ENCODE peak calls at places on chromosome 6, in five cellular contexts. I is ovary; H is HepG2; K is naive thymus-derived CD4-positive, alpha-beta T cell; A is CD4-positive, CD25-positive, alpha-beta regulatory T cell. E is an unnamed sample. For H3K27me3, the result is how much of the 10 kb centered on the place peaks cover.

GRCh38 chr6:33453361-33454008 is 891 bp upstream of the ZBTB9 start:
- DNase-seq in I (no peak), H (no peak), K (no peak), A (no peak), E (no peak)

GRCh38 chr6:91781946-91782345 is 1195.1 kb upstream of the MAP3K7 start:
- DNase-seq in I (no peak), H (no peak), K (no peak), A (no peak), E (no peak)

GRCh38 chr6:36147294-36147693 is 17.0 kb downstream of the MAPK13 start:
- DNase-seq in I (no peak), H (no peak), K (no peak), A (no peak), E (no peak)

GRCh38 chr6:164148789-164149188 is 734.3 kb downstream of the QKI start:
- DNase-seq in I (no peak), H (no peak), K (no peak), A (no peak), E (no peak)

GRCh38 chr6:107533415-107534059 is 43.6 kb downstream of the SOBP start:
- DNase-seq in I (no peak), H (no peak), K (no peak), A (no peak), E (no peak)

GRCh38 chr6:37680668-37681067 is 17.0 kb downstream of the MDGA1 start:
- DNase-seq in I (no peak), H (no peak), K (no peak), A (no peak), E (no peak)

GRCh38 chr6:112337209-112337638 is 9.9 kb upstream of the RFPL4B start:
- DNase-seq in I (peak), H (peak), K (no peak), A (no peak), E (no peak)

GRCh38 chr6:26361544-26361943 is 3.5 kb upstream of the BTN3A2 start:
- DNase-seq in I (no peak), H (no peak), K (no peak), A (no peak), E (no peak)

GRCh38 chr6:12151433-12151820 is 138.7 kb upstream of the EDN1 start:
- DNase-seq in I (no peak), H (no peak), K (no peak), A (no peak), E (no peak)

GRCh38 chr6:112029045-112029822 is 24.7 kb upstream of the CCN6 start:
- DNase-seq in I (peak), H (peak), K (peak), A (peak), E (peak)

GRCh38 chr6:56505861-56506260 is 136.8 kb downstream of the DST start:
- DNase-seq in I (no peak), H (no peak), K (no peak), A (no peak), E (no peak)

GRCh38 chr6:53464942-53465460 is 79.9 kb downstream of the GCLC start:
- DNase-seq in I (no peak), H (no peak), K (no peak), A (no peak), E (no peak)

GRCh38 chr6:122268394-122268793 is 131.1 kb upstream of the HSF2 start:
- DNase-seq in I (no peak), H (no peak), K (no peak), A (no peak), E (no peak)

GRCh38 chr6:110874880-110875547 is 429 bp downstream of the AMD1 start:
- DNase-seq in I (peak), H (no peak), K (no peak), A (peak), E (no peak)

GRCh38 chr6:165308926-165309731 is at the start of gene C6orf118:
- DNase-seq in I (peak), H (no peak), K (no peak), A (no peak), E (no peak)

GRCh38 chr6:100343678-100344077 is 121.0 kb downstream of the SIM1 start:
- DNase-seq in I (no peak), H (no peak), K (no peak), A (no peak), E (no peak)

GRCh38 chr6:56230976-56231566 is 16.3 kb downstream of the COL21A1 start:
- DNase-seq in I (no peak), H (no peak), K (no peak), A (no peak), E (no peak)

GRCh38 chr6:167560673-167561569 is 236.0 kb downstream of the TTLL2 start:
- DNase-seq in I (no peak), H (no peak), K (no peak), A (no peak), E (no peak)

GRCh38 chr6:56023829-56024228 is 148.4 kb upstream of the BMP5 start:
- DNase-seq in I (no peak), H (no peak), K (no peak), A (no peak), E (no peak)

GRCh38 chr6:170111816-170112582 is 178.9 kb downstream of the DLL1 start:
- DNase-seq in I (no peak), H (no peak), K (no peak), A (no peak), E (no peak)

GRCh38 chr6:84522135-84522535 is 242.3 kb downstream of the TBX18 start:
- DNase-seq in I (no peak), H (no peak), K (no peak), A (no peak), E (no peak)

GRCh38 chr6:99432877-99433276 is 7.8 kb upstream of the PNISR start:
- DNase-seq in I (no peak), H (peak), K (no peak), A (no peak), E (no peak)

GRCh38 chr6:88982720-88983119 is 19.3 kb upstream of the RNGTT start:
- DNase-seq in I (peak), H (peak), K (peak), A (no peak), E (no peak)

GRCh38 chr6:139325003-139325600 is 33.3 kb upstream of the TXLNB start:
- DNase-seq in I (no peak), H (no peak), K (no peak), A (no peak), E (no peak)

DNA sequence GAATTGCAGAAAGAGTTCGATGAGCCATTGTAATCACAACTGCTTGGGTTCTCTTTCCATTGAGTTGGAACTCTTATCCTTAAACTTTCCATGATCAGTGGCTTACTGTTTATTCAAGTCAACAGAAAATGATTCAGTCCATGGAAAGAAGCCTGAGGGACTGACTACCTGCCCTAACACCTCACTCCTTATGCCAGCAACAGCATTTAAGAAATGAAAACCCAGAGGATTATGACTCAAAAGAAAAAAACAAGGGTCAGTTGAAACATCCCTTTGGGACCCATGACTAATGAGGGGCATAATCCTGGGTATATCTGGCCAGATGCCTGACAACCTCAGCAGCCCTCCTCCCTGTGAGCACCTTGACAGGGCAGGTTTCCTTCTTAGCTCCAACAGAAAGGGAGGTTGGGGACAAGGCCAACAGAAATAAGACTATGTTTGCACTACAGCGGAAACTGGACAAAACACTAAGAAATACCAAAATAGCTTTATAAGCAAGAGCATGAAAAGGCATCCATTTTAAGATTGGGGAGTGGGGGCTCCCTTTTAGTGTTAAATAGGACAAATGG is 106.7 kb downstream of the MAP3K5 start:
- DNase-seq in I (no peak), H (no peak), K (no peak), A (no peak), E (no peak)
- H3K27ac ChIP-seq in I (peak), H (no peak), K (no peak), A (no peak), E (no peak)

GRCh38 chr6:90296346-90297123 is at the start of gene BACH2:
- DNase-seq in I (peak), H (peak), K (peak), A (peak), E (peak)
- H3K27me3 ChIP-seq in I (under half), H (half or more), K (under half), A (under half), E (under half)

DNA sequence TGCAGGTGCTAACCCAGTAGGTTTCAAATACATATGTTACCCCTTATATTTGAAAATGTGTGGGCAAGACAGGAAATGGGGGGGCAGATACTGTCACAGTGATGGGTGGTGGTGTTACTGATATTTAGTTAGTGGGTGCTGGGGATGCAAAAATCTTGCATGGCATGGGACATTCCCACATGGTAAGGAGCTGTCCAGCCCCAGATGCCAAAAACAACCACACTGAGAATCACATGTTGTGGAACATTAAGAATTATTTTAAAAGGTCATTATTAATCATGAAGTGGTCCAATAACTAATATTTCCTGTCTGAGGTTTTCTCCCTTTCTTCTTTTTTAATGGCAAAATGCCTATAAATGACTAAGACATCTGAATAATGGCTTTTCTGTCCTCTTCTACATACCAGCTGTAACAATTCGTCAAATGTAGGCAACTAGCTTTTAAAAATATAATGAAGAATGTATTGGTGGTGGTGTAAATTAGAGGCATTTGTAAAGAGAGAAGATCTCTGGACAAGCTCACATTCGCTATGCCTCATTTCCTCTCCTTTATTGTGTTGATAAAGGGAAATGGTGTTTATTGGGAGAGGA is 57.3 kb upstream of the SLC35B3 start:
- DNase-seq in I (no peak), H (no peak), K (no peak), A (no peak), E (no peak)
- H3K27ac ChIP-seq in I (no peak), H (no peak), K (no peak), A (no peak), E (no peak)

GRCh38 chr6:132713355-132714134 is at the start of gene VNN1:
- DNase-seq in I (no peak), H (no peak), K (no peak), A (no peak), E (no peak)

GRCh38 chr6:132708771-132709170 is 5.1 kb downstream of the VNN1 start:
- DNase-seq in I (no peak), H (no peak), K (no peak), A (no peak), E (no peak)

GRCh38 chr6:132714160-132714559 is 305 bp upstream of the VNN1 start:
- DNase-seq in I (no peak), H (no peak), K (no peak), A (no peak), E (no peak)

GRCh38 chr6:132715204-132715603 is 1.3 kb upstream of the VNN1 start:
- DNase-seq in I (peak), H (peak), K (no peak), A (no peak), E (no peak)

DNA sequence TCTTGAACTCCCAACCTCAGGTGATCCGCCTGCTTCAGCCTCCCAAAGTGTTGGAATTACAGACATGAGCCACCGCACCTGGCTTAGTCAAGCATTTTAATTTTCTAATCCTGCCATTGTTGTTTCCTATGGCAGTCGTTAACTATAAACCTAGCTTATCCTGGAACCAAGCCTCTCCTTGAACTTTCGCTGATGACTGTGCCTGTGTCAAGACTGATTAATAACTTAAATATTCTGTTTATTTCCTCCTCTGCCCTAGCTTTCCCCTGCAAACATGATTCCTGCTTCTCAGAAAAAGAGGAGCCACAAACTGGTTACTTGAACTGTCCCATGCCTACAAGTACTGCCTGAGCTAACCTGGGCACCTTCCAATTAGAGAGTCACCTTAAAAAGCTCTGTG is 1.5 kb downstream of the VNN1 start:
- DNase-seq in I (no peak), H (no peak), K (no peak), A (no peak), E (no peak)
- H3K27me3 ChIP-seq in I (under half), H (under half), K (under half), A (under half), E (under half)

DNA sequence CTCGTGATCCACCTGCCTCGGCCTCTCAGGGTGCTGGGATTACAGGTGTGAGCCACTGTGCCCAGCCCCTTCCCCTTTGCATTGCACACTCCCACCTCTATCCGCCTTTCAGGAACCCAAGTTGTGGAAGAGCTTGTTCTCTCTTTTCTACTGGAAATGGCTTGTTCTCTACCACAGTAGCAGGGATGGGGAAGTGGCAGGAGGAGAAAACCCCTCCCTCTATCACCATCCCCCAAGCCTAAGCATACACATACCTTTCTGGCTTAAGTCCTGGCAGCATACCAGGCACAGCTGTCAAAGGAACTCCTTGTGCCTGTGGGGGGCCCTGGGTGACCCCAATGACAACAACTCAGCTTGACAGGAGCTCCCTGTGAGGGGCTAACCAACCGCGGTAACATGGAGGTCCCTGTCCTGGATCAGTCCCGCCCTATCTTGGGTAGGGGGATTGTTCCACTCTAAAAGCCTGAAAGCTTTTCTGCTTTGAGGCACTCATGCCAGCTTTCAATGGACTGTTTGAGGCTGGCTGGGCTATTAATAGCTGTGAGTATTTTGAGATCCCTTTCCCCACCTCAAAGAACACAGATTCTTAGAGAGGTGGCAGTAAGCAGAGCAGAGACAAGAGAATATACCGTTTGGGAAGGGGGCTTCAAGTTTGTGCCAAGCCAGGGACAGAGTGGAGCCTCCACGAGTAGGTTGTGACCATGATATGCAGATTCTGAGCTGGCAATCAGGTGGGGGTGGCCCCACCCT is 2.3 kb downstream of the KLHDC3 start:
- DNase-seq in I (no peak), H (no peak), K (no peak), A (no peak), E (no peak)
- H3K27ac ChIP-seq in I (no peak), H (no peak), K (peak), A (peak), E (peak)

DNA sequence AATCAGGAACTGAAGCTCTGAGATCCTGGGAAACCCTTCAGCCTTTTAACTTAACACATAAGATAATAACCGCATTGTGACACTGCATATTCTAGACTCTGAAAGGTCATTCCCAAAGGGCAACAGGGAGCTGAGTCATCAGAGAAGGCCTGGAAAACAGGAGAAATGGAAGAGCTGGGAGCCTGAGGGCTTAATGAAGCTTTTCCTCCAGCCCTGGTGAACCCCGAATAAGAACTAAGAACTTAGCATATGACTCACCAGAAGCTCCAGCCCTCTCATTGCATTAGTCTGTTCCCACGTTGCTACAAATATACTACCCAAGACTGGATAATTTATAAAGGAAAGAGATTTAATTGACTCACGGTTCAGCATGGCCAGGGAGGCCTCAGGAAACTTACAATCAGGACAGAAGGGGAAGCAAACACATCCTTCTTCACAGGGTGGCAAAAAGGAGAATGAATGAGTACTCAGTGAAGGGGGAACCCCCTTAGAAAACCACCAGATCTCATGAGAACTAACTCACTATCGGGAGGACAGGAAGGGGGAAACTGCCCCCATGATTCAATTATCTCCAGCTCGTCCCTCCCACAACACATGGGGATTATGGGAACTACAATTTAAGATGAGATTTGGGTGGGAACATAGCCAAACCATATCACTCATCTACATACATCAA is 648.5 kb downstream of the TFAP2A start:
- DNase-seq in I (no peak), H (no peak), K (no peak), A (no peak), E (no peak)
- H3K27me3 ChIP-seq in I (under half), H (under half), K (under half), A (under half), E (under half)

DNA sequence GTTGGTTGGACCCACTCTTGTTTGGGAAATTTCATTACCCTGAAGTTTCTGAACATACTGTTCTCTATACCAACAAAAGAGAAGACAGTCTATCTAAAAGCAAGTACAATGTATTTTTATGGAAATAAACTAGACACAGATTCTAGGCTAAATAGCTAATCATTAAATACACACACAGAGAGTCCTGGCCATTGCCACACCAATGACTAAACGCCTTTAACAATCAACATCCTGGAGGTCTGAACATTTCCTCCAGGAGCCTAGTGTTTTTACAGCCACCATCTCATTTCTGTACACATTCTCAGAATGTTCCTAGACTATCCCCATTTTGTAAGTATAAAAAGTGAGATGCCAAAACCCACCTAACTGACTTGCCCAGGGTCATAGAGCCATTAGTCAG is 141.6 kb upstream of the RREB1 start:
- DNase-seq in I (no peak), H (no peak), K (no peak), A (no peak), E (no peak)
- H3K27ac ChIP-seq in I (no peak), H (no peak), K (no peak), A (no peak), E (no peak)

E was measured in CD4-positive, alpha-beta memory T cell.